ENCODE peak calls at places on chromosomes 3 and 15, in seven cellular contexts. One of them, this sample, is unnamed.

GRCh38 chr3:103173940-103174339 is 739.1 kb downstream of the ZPLD1 start:
- DNase-seq in A549: no peak
- DNase-seq in GM12878: no peak
- DNase-seq in K562: no peak
- DNase-seq in SK-N-SH: no peak
- DNase-seq in IMR-90: no peak
- DNase-seq in HepG2: no peak
- DNase-seq in this sample: no peak

GRCh38 chr15:64460737-64461576 is 579 bp downstream of the ZNF609 start:
- DNase-seq in A549: peak; percentile 84
- DNase-seq in GM12878: no peak
- DNase-seq in K562: peak; percentile 84
- DNase-seq in SK-N-SH: peak; percentile 65
- DNase-seq in IMR-90: peak; percentile 81
- DNase-seq in HepG2: peak; percentile 66
- DNase-seq in this sample: peak; percentile 35

GRCh38 chr3:154701055-154701454 is 271.1 kb upstream of the GPR149 start:
- DNase-seq in A549: no peak
- DNase-seq in GM12878: no peak
- DNase-seq in K562: no peak
- DNase-seq in SK-N-SH: no peak
- DNase-seq in IMR-90: no peak
- DNase-seq in HepG2: no peak
- DNase-seq in this sample: no peak

GRCh38 chr3:61875073-61875472 is 313.7 kb downstream of the PTPRG start:
- DNase-seq in A549: no peak
- DNase-seq in GM12878: no peak
- DNase-seq in K562: no peak
- DNase-seq in SK-N-SH: no peak
- DNase-seq in IMR-90: peak; percentile 62
- DNase-seq in HepG2: no peak
- DNase-seq in this sample: no peak

GRCh38 chr3:186425788-186426730 is 64.0 kb upstream of the DGKG start:
- DNase-seq in A549: peak; percentile 25
- DNase-seq in GM12878: no peak
- DNase-seq in K562: peak; percentile 28
- DNase-seq in SK-N-SH: no peak
- DNase-seq in IMR-90: peak; percentile 75
- DNase-seq in HepG2: no peak
- DNase-seq in this sample: no peak

GRCh38 chr3:54660599-54661210 is 267.2 kb downstream of the LRTM1 start:
- DNase-seq in A549: no peak
- DNase-seq in GM12878: no peak
- DNase-seq in K562: no peak
- DNase-seq in SK-N-SH: no peak
- DNase-seq in IMR-90: no peak
- DNase-seq in HepG2: no peak
- DNase-seq in this sample: no peak

GRCh38 chr3:123818921-123819429 is 65.2 kb downstream of the MYLK start:
- DNase-seq in A549: no peak
- DNase-seq in GM12878: no peak
- DNase-seq in K562: no peak
- DNase-seq in SK-N-SH: no peak
- DNase-seq in IMR-90: peak; percentile 88
- DNase-seq in HepG2: peak; percentile 77
- DNase-seq in this sample: no peak

GRCh38 chr15:57382222-57382621 is 5.9 kb downstream of the CGNL1 start:
- DNase-seq in A549: no peak
- DNase-seq in GM12878: no peak
- DNase-seq in K562: no peak
- DNase-seq in SK-N-SH: no peak
- DNase-seq in IMR-90: no peak
- DNase-seq in HepG2: peak; percentile 29
- DNase-seq in this sample: no peak

GRCh38 chr3:138494607-138494929 is 60.2 kb downstream of the ESYT3 start:
- DNase-seq in A549: no peak
- DNase-seq in GM12878: no peak
- DNase-seq in K562: no peak
- DNase-seq in SK-N-SH: no peak
- DNase-seq in IMR-90: no peak
- DNase-seq in HepG2: no peak
- DNase-seq in this sample: no peak

GRCh38 chr3:64945171-64945684 is 257.4 kb upstream of the ADAMTS9 start:
- DNase-seq in A549: no peak
- DNase-seq in GM12878: no peak
- DNase-seq in K562: no peak
- DNase-seq in SK-N-SH: no peak
- DNase-seq in IMR-90: no peak
- DNase-seq in HepG2: no peak
- DNase-seq in this sample: no peak

GRCh38 chr15:70347766-70348558 is 250.2 kb upstream of the TLE3 start:
- DNase-seq in A549: no peak
- DNase-seq in GM12878: no peak
- DNase-seq in K562: no peak
- DNase-seq in SK-N-SH: no peak
- DNase-seq in IMR-90: no peak
- DNase-seq in HepG2: no peak
- DNase-seq in this sample: no peak

GRCh38 chr3:14143826-14144225 is 19.0 kb downstream of the TMEM43 start:
- DNase-seq in A549: peak; percentile 64
- DNase-seq in GM12878: no peak
- DNase-seq in K562: no peak
- DNase-seq in SK-N-SH: no peak
- DNase-seq in IMR-90: peak; percentile 94
- DNase-seq in HepG2: peak; percentile 70
- DNase-seq in this sample: no peak

GRCh38 chr3:186128158-186128557 is 19.3 kb upstream of the ETV5 start:
- DNase-seq in A549: no peak
- DNase-seq in GM12878: no peak
- DNase-seq in K562: no peak
- DNase-seq in SK-N-SH: no peak
- DNase-seq in IMR-90: no peak
- DNase-seq in HepG2: no peak
- DNase-seq in this sample: no peak

GRCh38 chr3:152471814-152472605 is 203.3 kb downstream of the MBNL1 start:
- DNase-seq in A549: peak; percentile 29
- DNase-seq in GM12878: peak; percentile 37
- DNase-seq in K562: peak; percentile 27
- DNase-seq in SK-N-SH: peak; percentile 49
- DNase-seq in IMR-90: peak; percentile 54
- DNase-seq in HepG2: peak; percentile 52
- DNase-seq in this sample: peak; percentile 33

GRCh38 chr15:42194502-42194901 is 13.6 kb downstream of the VPS39 start:
- DNase-seq in A549: no peak
- DNase-seq in GM12878: no peak
- DNase-seq in K562: no peak
- DNase-seq in SK-N-SH: no peak
- DNase-seq in IMR-90: peak; percentile 62
- DNase-seq in HepG2: peak; percentile 82
- DNase-seq in this sample: no peak

GRCh38 chr3:142724682-142725351 is 983 bp downstream of the TRPC1 start:
- DNase-seq in A549: peak; percentile 37
- DNase-seq in GM12878: no peak
- DNase-seq in K562: peak; percentile 31
- DNase-seq in SK-N-SH: peak; percentile 71
- DNase-seq in IMR-90: peak; percentile 18
- DNase-seq in HepG2: peak; percentile 68
- DNase-seq in this sample: peak; percentile 13

GRCh38 chr15:31392761-31393401 is 66.2 kb downstream of the KLF13 start:
- DNase-seq in A549: no peak
- DNase-seq in GM12878: no peak
- DNase-seq in K562: no peak
- DNase-seq in SK-N-SH: no peak
- DNase-seq in IMR-90: no peak
- DNase-seq in HepG2: no peak
- DNase-seq in this sample: no peak

GRCh38 chr3:98733055-98733777 is 29.9 kb upstream of the ST3GAL6 start:
- DNase-seq in A549: peak; percentile 44
- DNase-seq in GM12878: no peak
- DNase-seq in K562: no peak
- DNase-seq in SK-N-SH: peak; percentile 75
- DNase-seq in IMR-90: no peak
- DNase-seq in HepG2: peak; percentile 12
- DNase-seq in this sample: no peak

GRCh38 chr15:62348528-62349087 is 183.5 kb upstream of the C2CD4B start:
- DNase-seq in A549: no peak
- DNase-seq in GM12878: no peak
- DNase-seq in K562: no peak
- DNase-seq in SK-N-SH: no peak
- DNase-seq in IMR-90: no peak
- DNase-seq in HepG2: no peak
- DNase-seq in this sample: no peak

GRCh38 chr15:62348119-62348518 is 183.0 kb upstream of the C2CD4B start:
- DNase-seq in A549: no peak
- DNase-seq in GM12878: no peak
- DNase-seq in K562: no peak
- DNase-seq in SK-N-SH: no peak
- DNase-seq in IMR-90: no peak
- DNase-seq in HepG2: no peak
- DNase-seq in this sample: no peak

GRCh38 chr15:62344806-62345539 is 179.9 kb upstream of the C2CD4B start:
- DNase-seq in A549: peak; percentile 88
- DNase-seq in GM12878: peak; percentile 56
- DNase-seq in K562: peak; percentile 62
- DNase-seq in SK-N-SH: peak; percentile 76
- DNase-seq in IMR-90: peak; percentile 58
- DNase-seq in HepG2: peak; percentile 77
- DNase-seq in this sample: peak; percentile 86

GRCh38 chr15:62343397-62343796 is 178.3 kb upstream of the C2CD4B start:
- DNase-seq in A549: no peak
- DNase-seq in GM12878: no peak
- DNase-seq in K562: no peak
- DNase-seq in SK-N-SH: no peak
- DNase-seq in IMR-90: no peak
- DNase-seq in HepG2: no peak
- DNase-seq in this sample: no peak

DNA sequence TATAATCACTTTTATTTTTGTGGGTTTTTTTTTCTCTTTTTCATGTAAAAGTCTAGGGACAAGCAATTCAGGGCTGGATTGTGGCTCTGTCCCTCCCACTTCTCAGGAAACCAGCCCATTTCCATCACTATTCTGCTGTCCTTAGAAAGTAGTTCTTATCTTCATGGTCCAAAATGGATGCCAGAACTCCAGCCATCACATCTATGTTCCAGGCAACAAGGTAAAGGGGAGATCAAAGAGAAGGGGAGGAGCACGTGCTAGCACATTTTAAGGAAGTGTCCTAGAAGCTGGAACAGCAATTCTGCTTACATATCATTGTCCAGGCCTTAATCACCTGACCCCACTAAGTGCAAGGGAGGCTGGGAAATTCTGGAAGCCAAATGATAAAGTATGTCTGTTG is 181.1 kb upstream of the C2CD4B start:
- DNase-seq in A549: no peak
- DNase-seq in GM12878: no peak
- DNase-seq in K562: no peak
- DNase-seq in SK-N-SH: no peak
- DNase-seq in IMR-90: no peak
- DNase-seq in HepG2: no peak
- DNase-seq in this sample: no peak
- TF ChIP-seq RAD21 in A549: no peak
- TF ChIP-seq RAD21 in GM12878: no peak
- TF ChIP-seq RAD21 in K562: no peak
- TF ChIP-seq RAD21 in SK-N-SH: no peak
- TF ChIP-seq RAD21 in IMR-90: no peak
- TF ChIP-seq RAD21 in HepG2: no peak
- TF ChIP-seq RAD21 in this sample: no peak

GRCh38 chr15:63373330-63373729 is 8.3 kb downstream of the CA12 start:
- DNase-seq in A549: no peak
- DNase-seq in GM12878: no peak
- DNase-seq in K562: peak; percentile 43
- DNase-seq in SK-N-SH: no peak
- DNase-seq in IMR-90: no peak
- DNase-seq in HepG2: no peak
- DNase-seq in this sample: no peak
- TF ChIP-seq RAD21 in A549: no peak
- TF ChIP-seq RAD21 in GM12878: no peak
- TF ChIP-seq RAD21 in K562: no peak
- TF ChIP-seq RAD21 in SK-N-SH: no peak
- TF ChIP-seq RAD21 in IMR-90: no peak
- TF ChIP-seq RAD21 in HepG2: no peak
- TF ChIP-seq RAD21 in this sample: no peak

DNA sequence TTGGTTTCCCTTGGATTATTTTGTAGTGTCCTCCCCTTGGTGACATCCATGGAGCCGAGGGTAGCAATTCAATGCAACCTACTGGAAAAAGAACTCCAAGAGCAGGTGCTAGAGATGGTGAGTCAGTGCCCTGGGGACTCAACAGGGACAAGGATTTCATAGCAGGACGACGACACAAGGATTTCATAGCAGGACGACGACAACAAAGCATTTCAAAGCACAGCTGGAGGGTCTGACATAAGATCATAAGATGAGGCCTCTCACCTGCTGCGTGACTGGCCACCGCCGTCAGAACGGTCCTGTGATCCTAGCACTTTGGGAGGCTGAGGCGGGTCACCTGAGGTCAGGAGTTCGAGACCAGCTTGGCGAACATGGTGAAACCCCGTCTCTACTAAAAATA is 22.5 kb downstream of the NRROS start:
- DNase-seq in A549: no peak
- DNase-seq in GM12878: no peak
- DNase-seq in K562: no peak
- DNase-seq in SK-N-SH: no peak
- DNase-seq in IMR-90: no peak
- DNase-seq in HepG2: no peak
- DNase-seq in this sample: no peak
- TF ChIP-seq RAD21 in A549: no peak
- TF ChIP-seq RAD21 in GM12878: no peak
- TF ChIP-seq RAD21 in K562: no peak
- TF ChIP-seq RAD21 in SK-N-SH: no peak
- TF ChIP-seq RAD21 in IMR-90: no peak
- TF ChIP-seq RAD21 in HepG2: no peak
- TF ChIP-seq RAD21 in this sample: no peak

DNA sequence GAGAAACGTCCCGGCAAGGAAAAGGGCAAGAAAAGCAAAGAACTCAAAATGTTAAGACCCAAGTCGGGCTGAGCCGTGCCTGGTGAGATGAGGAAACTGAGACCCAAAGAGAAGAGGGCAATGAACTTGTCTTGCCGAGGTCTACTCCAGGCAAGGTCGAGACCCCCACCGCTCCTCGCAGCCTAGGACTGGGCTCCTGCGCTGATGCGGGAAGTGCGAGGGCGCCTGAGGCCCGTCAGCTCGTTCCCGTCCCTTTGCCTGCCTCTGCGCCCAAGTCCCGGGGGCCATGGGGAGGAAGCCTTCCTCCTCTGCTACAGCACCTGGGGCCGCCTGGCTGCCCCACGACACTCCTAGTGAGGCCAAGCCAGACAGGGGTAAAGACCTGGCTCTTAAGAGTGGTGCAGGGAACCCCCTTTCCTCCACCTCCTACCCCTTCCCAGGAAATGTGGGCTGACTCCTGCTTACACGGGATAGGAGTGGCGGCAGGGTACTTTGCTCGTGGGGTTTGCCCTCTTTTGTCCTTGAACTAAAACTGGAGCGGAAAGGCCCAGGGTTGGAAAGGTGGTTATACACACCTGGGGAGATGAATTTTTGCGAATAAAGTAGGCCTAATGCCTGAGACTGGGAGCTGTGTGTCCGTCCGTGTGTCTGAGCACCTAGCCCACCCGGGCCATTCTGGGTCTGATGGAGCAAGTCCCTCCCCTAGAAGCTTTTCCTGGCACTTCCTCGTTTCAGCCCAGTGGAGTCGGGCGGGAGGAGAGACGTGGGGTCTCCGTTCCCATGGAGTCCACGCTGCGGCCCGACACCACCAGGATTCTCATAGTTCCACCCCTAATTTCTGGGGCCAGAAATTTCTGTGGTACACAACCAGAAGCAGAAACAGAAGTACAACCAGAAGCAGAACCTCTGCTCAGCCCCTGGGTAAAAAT is 1.1 kb upstream of the MEGF11 start:
- DNase-seq in A549: no peak
- DNase-seq in GM12878: no peak
- DNase-seq in K562: no peak
- DNase-seq in SK-N-SH: no peak
- DNase-seq in IMR-90: no peak
- DNase-seq in HepG2: no peak
- DNase-seq in this sample: no peak
- TF ChIP-seq RAD21 in A549: no peak
- TF ChIP-seq RAD21 in GM12878: no peak
- TF ChIP-seq RAD21 in K562: no peak
- TF ChIP-seq RAD21 in SK-N-SH: no peak
- TF ChIP-seq RAD21 in IMR-90: no peak
- TF ChIP-seq RAD21 in HepG2: no peak
- TF ChIP-seq RAD21 in this sample: no peak